ENCODE peak calls at places on chromosome 13, in five cellular contexts. X, R, V, G and Z are unnamed samples.

GRCh38 chr13:46640843-46641242 is 87.9 kb downstream of the LRCH1 start:
- DNase-seq in R (no peak), G (no peak), X (no peak), V (no peak), Z (no peak)

GRCh38 chr13:35784286-35784951 is 307.9 kb upstream of the MAB21L1 start:
- DNase-seq in X (no peak), R (no peak), G (no peak), V (no peak), Z (no peak)

GRCh38 chr13:39051157-39051556 is 12.9 kb downstream of the NHLRC3 start:
- DNase-seq in V (no peak), X (no peak), R (no peak), G (no peak), Z (no peak)

GRCh38 chr13:28455580-28456194 is 39.2 kb downstream of the FLT1 start:
- DNase-seq in R (no peak), G (no peak), X (no peak), V (no peak), Z (no peak)

GRCh38 chr13:42548731-42549554 is 25.0 kb upstream of the TNFSF11 start:
- DNase-seq in X (no peak), R (peak), G (no peak), V (no peak), Z (no peak)

GRCh38 chr13:73722120-73722519 is 412.1 kb downstream of the KLF12 start:
- DNase-seq in X (no peak), R (no peak), V (no peak), G (no peak), Z (no peak)

GRCh38 chr13:42702726-42703125 is 78.7 kb upstream of the FAM216B start:
- DNase-seq in V (no peak), R (no peak), G (no peak), X (no peak), Z (no peak)

GRCh38 chr13:94006271-94006670 is 473.2 kb downstream of the DCT start:
- DNase-seq in R (no peak), V (no peak), X (no peak), G (no peak), Z (no peak)

GRCh38 chr13:99061411-99061810 is 83.5 kb upstream of the DOCK9 start:
- DNase-seq in V (no peak), G (no peak), X (no peak), R (no peak), Z (no peak)

GRCh38 chr13:75788494-75788991 is 152.4 kb downstream of the LMO7 start:
- DNase-seq in R (no peak), X (no peak), V (no peak), G (no peak), Z (no peak)

GRCh38 chr13:103762523-103762922 is 696.3 kb upstream of the SLC10A2 start:
- DNase-seq in V (no peak), R (no peak), G (no peak), X (no peak), Z (no peak)

GRCh38 chr13:79593121-79593520 is 112.2 kb downstream of the NDFIP2 start:
- DNase-seq in G (no peak), X (no peak), R (no peak), V (no peak), Z (no peak)

GRCh38 chr13:40148103-40148502 is 492.6 kb downstream of the COG6 start:
- DNase-seq in G (no peak), R (no peak), V (no peak), X (no peak), Z (no peak)

GRCh38 chr13:98303858-98304257 is 126.8 kb upstream of the RNF113B start:
- DNase-seq in G (no peak), R (no peak), X (no peak), V (no peak), Z (no peak)

GRCh38 chr13:111202745-111203144 is 87.6 kb downstream of the ARHGEF7 start:
- DNase-seq in X (no peak), R (no peak), G (no peak), V (no peak), Z (no peak)

GRCh38 chr13:80074143-80074752 is 266.7 kb downstream of the SPRY2 start:
- DNase-seq in G (no peak), X (no peak), R (no peak), V (peak), Z (no peak)

GRCh38 chr13:67990868-67991267 is 760.7 kb upstream of the PCDH9 start:
- DNase-seq in G (no peak), V (no peak), R (no peak), X (no peak), Z (no peak)

GRCh38 chr13:22812793-22813192 is 368.0 kb upstream of the SGCG start:
- DNase-seq in V (no peak), R (no peak), G (no peak), X (no peak), Z (no peak)

GRCh38 chr13:59680429-59681024 is 483.2 kb downstream of the DIAPH3 start:
- DNase-seq in X (no peak), G (no peak), R (no peak), V (no peak), Z (no peak)

GRCh38 chr13:40492511-40492910 is 173.9 kb downstream of the FOXO1 start:
- DNase-seq in G (no peak), R (peak), V (no peak), X (no peak), Z (no peak)

GRCh38 chr13:20714563-20715339 is 11.3 kb downstream of the IL17D start:
- DNase-seq in R (peak), V (no peak), G (no peak), X (no peak), Z (no peak)

GRCh38 chr13:66958611-66959010 is 271.5 kb downstream of the PCDH9 start:
- DNase-seq in G (no peak), V (no peak), X (no peak), R (no peak), Z (no peak)

GRCh38 chr13:83215627-83216026 is 666.6 kb downstream of the SLITRK1 start:
- DNase-seq in V (no peak), X (no peak), R (no peak), G (no peak), Z (no peak)

GRCh38 chr13:106061781-106062180 is 473.7 kb downstream of the EFNB2 start:
- DNase-seq in X (no peak), G (no peak), V (no peak), R (no peak), Z (no peak)

GRCh38 chr13:51475727-51476521 is 23.1 kb upstream of the INTS6 start:
- DNase-seq in X (no peak), V (no peak), R (no peak), G (no peak), Z (no peak)